ENCODE peak calls at places on chromosomes 6 and 20, in six cellular contexts. P, Z, X, F, E and O are unnamed samples. For H3K36me3 and H3K4me1, the result is how much of the 10 kb centered on the place peaks cover.

GRCh38 chr6:153038378-153038777 is 35.9 kb upstream of the MTRF1L start:
- DNase-seq in P (no peak), Z (no peak), X (no peak), F (no peak), E (no peak), O (no peak)

GRCh38 chr6:125206389-125206788 is 52.8 kb downstream of the TPD52L1 start:
- DNase-seq in P (no peak), Z (no peak), X (no peak), F (no peak), E (no peak), O (no peak)

GRCh38 chr20:59013959-59014608 is 5.1 kb upstream of the TUBB1 start:
- DNase-seq in P (no peak), Z (no peak), X (no peak), F (no peak), E (no peak), O (peak)

GRCh38 chr6:33080127-33081089 is 4.6 kb downstream of the HLA-DPB1 start:
- DNase-seq in P (peak), Z (no peak), X (no peak), F (peak), E (no peak), O (peak)

GRCh38 chr6:82704048-82704447 is 340.4 kb downstream of the TPBG start:
- DNase-seq in P (no peak), Z (no peak), X (no peak), F (no peak), E (no peak), O (no peak)

GRCh38 chr6:68778356-68779020 is 143.4 kb downstream of the ADGRB3 start:
- DNase-seq in P (peak), Z (no peak), X (peak), F (peak), E (no peak), O (no peak)

GRCh38 chr20:47660602-47660905 is 124.7 kb downstream of the SULF2 start:
- DNase-seq in P (no peak), Z (no peak), X (no peak), F (no peak), E (no peak), O (no peak)

GRCh38 chr6:4253604-4254211 is 118.3 kb upstream of the ECI2 start:
- DNase-seq in P (no peak), Z (no peak), X (no peak), F (no peak), E (no peak), O (peak)

GRCh38 chr6:24330137-24330732 is 27.6 kb downstream of the DCDC2 start:
- DNase-seq in P (no peak), Z (no peak), X (no peak), F (no peak), E (no peak), O (no peak)

GRCh38 chr6:170178561-170179477 is 112.1 kb downstream of the DLL1 start:
- DNase-seq in P (no peak), Z (no peak), X (no peak), F (no peak), E (no peak), O (peak)

GRCh38 chr6:16105874-16106273 is 23.0 kb upstream of the MYLIP start:
- DNase-seq in P (no peak), Z (no peak), X (no peak), F (no peak), E (no peak), O (no peak)

GRCh38 chr6:2950713-2951112 is 20.7 kb downstream of the SERPINB6 start:
- DNase-seq in P (no peak), Z (no peak), X (no peak), F (no peak), E (no peak), O (no peak)

GRCh38 chr6:119285908-119286625 is 63.5 kb downstream of the MAN1A1 start:
- DNase-seq in P (no peak), Z (no peak), X (no peak), F (no peak), E (no peak), O (no peak)

GRCh38 chr6:125432014-125432413 is 130.2 kb upstream of the HDDC2 start:
- DNase-seq in P (no peak), Z (no peak), X (peak), F (no peak), E (no peak), O (no peak)

GRCh38 chr6:63573140-63573898 is 1.0 kb downstream of the LOC128125822 start:
- DNase-seq in P (peak), Z (peak), X (peak), F (peak), E (peak), O (peak)

GRCh38 chr6:10555625-10556309 is 34.6 kb downstream of the GCNT2 start:
- DNase-seq in P (peak), Z (no peak), X (no peak), F (peak), E (no peak), O (peak)

GRCh38 chr6:108518714-108519576 is 41.8 kb upstream of the FOXO3 start:
- DNase-seq in P (peak), Z (no peak), X (peak), F (no peak), E (no peak), O (no peak)

GRCh38 chr6:159590794-159591193 is 102.2 kb downstream of the SOD2 start:
- DNase-seq in P (peak), Z (no peak), X (no peak), F (no peak), E (no peak), O (no peak)

GRCh38 chr20:23151008-23151703 is 65.0 kb upstream of the CD93 start:
- DNase-seq in P (no peak), Z (no peak), X (no peak), F (no peak), E (no peak), O (no peak)

GRCh38 chr6:27630727-27631613 is 158.1 kb upstream of the ZNF184 start:
- DNase-seq in P (peak), Z (no peak), X (no peak), F (peak), E (no peak), O (no peak)

GRCh38 chr6:170480045-170480714 is 72.9 kb downstream of the PSMB1 start:
- DNase-seq in P (peak), Z (no peak), X (no peak), F (no peak), E (no peak), O (no peak)

GRCh38 chr20:41956316-41957050 is 338.3 kb upstream of the CHD6 start:
- DNase-seq in P (peak), Z (no peak), X (peak), F (peak), E (no peak), O (no peak)

GRCh38 chr20:1333462-1334369 is 4.8 kb upstream of the SDCBP2 start:
- DNase-seq in P (no peak), Z (no peak), X (no peak), F (no peak), E (no peak), O (peak)

GRCh38 chr20:11459090-11459877 is 458.4 kb upstream of the BTBD3 start:
- DNase-seq in P (no peak), Z (no peak), X (no peak), F (no peak), E (no peak), O (no peak)

GRCh38 chr6:161949531-161949930 is 675.7 kb upstream of the AGPAT4 start:
- DNase-seq in P (no peak), Z (no peak), X (no peak), F (no peak), E (no peak), O (no peak)

GRCh38 chr6:75204222-75204958 is 1.5 kb downstream of the COL12A1 start:
- DNase-seq in P (peak), Z (no peak), X (no peak), F (peak), E (no peak), O (peak)

GRCh38 chr6:111551521-111552231 is 54.0 kb downstream of the TRAF3IP2 start:
- DNase-seq in P (no peak), Z (no peak), X (no peak), F (peak), E (no peak), O (peak)

GRCh38 chr20:56949318-56949717 is 317.1 kb downstream of the BMP7 start:
- DNase-seq in P (no peak), Z (no peak), X (peak), F (no peak), E (no peak), O (no peak)
- TF ChIP-seq CTCF in P (no peak), Z (no peak), X (peak), F (no peak), E (no peak), O (no peak)

DNA sequence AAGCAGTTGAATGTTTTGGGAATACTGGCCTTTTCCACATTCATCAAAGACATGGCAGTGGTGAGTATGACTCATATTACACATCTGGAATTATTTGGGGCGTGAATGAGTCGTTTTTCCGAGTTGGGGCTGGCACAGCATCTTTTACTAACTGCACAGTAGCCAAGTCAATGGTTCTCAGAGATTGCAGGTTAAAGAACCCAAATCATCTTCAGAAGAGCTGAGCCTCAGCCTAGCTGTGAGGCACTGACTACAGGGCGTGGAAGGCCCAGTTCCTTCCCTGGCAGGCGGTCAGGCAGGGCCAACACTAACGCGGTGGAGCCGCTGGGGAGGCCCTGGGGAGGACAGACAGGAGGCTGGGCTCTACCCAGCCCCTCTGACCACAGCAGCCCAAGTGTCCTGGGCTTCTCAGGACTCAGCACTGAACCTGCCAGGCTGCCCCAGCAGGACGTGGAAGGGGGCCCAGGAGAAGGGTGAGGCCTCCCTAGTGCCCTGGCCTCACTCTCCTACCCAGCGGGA is 20.1 kb upstream of the HELZ2 start:
- DNase-seq in P (no peak), Z (no peak), X (no peak), F (no peak), E (no peak), O (no peak)
- H3K36me3 ChIP-seq in P (under half), Z (under half), X (under half), F (under half), E (under half), O (under half)

DNA sequence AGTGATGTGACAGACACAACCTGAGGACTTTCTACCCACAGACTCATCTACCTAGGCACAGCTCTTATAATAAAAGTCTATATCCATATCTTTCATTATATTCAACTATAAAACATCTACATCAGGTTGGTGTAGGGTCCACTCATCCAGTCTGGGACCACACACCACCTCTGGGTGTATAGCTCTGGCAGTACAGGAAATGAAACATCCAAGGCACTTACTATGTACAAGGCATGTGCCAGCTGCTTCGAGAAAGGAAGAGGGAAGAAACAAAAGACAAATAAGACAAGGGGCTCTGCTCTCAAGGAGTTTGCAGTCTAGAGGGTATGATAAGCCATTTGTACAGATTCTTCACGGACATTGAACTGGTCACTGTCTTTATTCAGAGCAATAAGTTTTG is 18.6 kb downstream of the KIF13A start:
- DNase-seq in P (no peak), Z (no peak), X (no peak), F (no peak), E (no peak), O (no peak)
- H3K4me1 ChIP-seq in P (under half), Z (under half), X (under half), F (under half), E (under half), O (under half)

GRCh38 chr6:107114872-107115694 is at the start of gene BEND3:
- DNase-seq in P (peak), Z (peak), X (peak), F (peak), E (no peak), O (no peak)
- TF ChIP-seq CTCF in P (no peak), Z (no peak), X (no peak), F (no peak), E (no peak), O (no peak)